ENCODE peak calls at places on chromosomes 5 and 9, in nine cellular contexts. D, C, X, H, K, L, Q, P and G are unnamed samples.

GRCh38 chr9:127545196-127546124 is 66.6 kb upstream of the STXBP1 start:
- DNase-seq in H (no peak), C (no peak), L (peak), Q (peak), X (peak), K (peak), D (no peak), P (no peak), G (no peak)

GRCh38 chr9:14198544-14199510 is 115.1 kb downstream of the NFIB start:
- DNase-seq in X (peak), P (no peak), Q (no peak), L (peak), C (no peak), K (peak), H (no peak), D (no peak), G (no peak)

GRCh38 chr9:70789086-70789485 is 332.3 kb downstream of the TRPM3 start:
- DNase-seq in X (no peak), P (no peak), D (no peak), H (no peak), C (no peak), Q (no peak), L (peak), K (no peak), G (no peak)

GRCh38 chr5:89105836-89106235 is 222.9 kb upstream of the MEF2C start:
- DNase-seq in L (no peak), P (no peak), X (no peak), Q (no peak), C (no peak), K (no peak), H (no peak), D (no peak), G (no peak)

GRCh38 chr5:140633081-140633471 is at the start of gene CD14:
- DNase-seq in P (no peak), L (peak), K (peak), C (no peak), Q (peak), X (peak), D (no peak), H (peak), G (peak)

GRCh38 chr5:127556609-127557348 is 39.3 kb downstream of the PRRC1 start:
- DNase-seq in H (no peak), Q (peak), L (no peak), D (no peak), C (no peak), X (no peak), K (no peak), P (no peak), G (no peak)

GRCh38 chr9:129125478-129125877 is 14.3 kb downstream of the PTPA start:
- DNase-seq in H (no peak), X (peak), Q (peak), K (no peak), C (no peak), L (peak), P (no peak), D (no peak), G (no peak)

GRCh38 chr9:137972355-137972987 is 94.9 kb downstream of the CACNA1B start:
- DNase-seq in D (no peak), X (no peak), Q (no peak), L (no peak), C (no peak), H (no peak), P (no peak), K (peak), G (peak)

GRCh38 chr5:138903113-138903789 is 28.1 kb upstream of the LRRTM2 start:
- DNase-seq in L (peak), X (peak), D (no peak), K (no peak), C (peak), Q (no peak), H (no peak), P (no peak), G (no peak)

GRCh38 chr5:84088996-84089395 is 295.7 kb downstream of the EDIL3 start:
- DNase-seq in H (no peak), C (peak), L (peak), P (peak), K (no peak), X (peak), D (no peak), Q (peak), G (no peak)

GRCh38 chr9:734831-735511 is 106.5 kb upstream of the DMRT1 start:
- DNase-seq in C (peak), H (peak), L (peak), X (peak), D (no peak), P (no peak), Q (peak), K (no peak), G (no peak)

GRCh38 chr5:39846144-39846543 is 421.4 kb upstream of the DAB2 start:
- DNase-seq in K (no peak), C (no peak), P (no peak), L (no peak), H (no peak), Q (no peak), X (no peak), D (no peak), G (no peak)

GRCh38 chr5:14251733-14252132 is 108.6 kb downstream of the TRIO start:
- DNase-seq in D (no peak), H (no peak), X (no peak), C (no peak), K (no peak), P (no peak), Q (no peak), L (no peak), G (no peak)

GRCh38 chr9:89872426-89872912 is 267.7 kb downstream of the GADD45G start:
- DNase-seq in X (no peak), P (no peak), D (no peak), L (no peak), K (peak), H (no peak), C (no peak), Q (no peak), G (no peak)

GRCh38 chr5:173567548-173567947 is 48.9 kb downstream of the BOD1 start:
- DNase-seq in Q (peak), D (no peak), H (peak), K (no peak), X (no peak), P (no peak), L (peak), C (no peak), G (no peak)

GRCh38 chr5:178470693-178471025 is 119.5 kb downstream of the COL23A1 start:
- DNase-seq in D (no peak), H (no peak), C (no peak), X (no peak), Q (no peak), K (no peak), L (no peak), P (no peak), G (no peak)

GRCh38 chr9:133505901-133506652 is 18.7 kb downstream of the MYMK start:
- DNase-seq in X (peak), H (no peak), D (no peak), L (peak), K (peak), Q (no peak), C (no peak), P (no peak), G (no peak)

GRCh38 chr9:136578915-136579637 is 33.2 kb upstream of the NOTCH1 start:
- DNase-seq in C (no peak), X (no peak), K (no peak), P (peak), D (no peak), H (no peak), L (no peak), Q (peak), G (no peak)

GRCh38 chr9:36738318-36738975 is 165.8 kb downstream of the MELK start:
- DNase-seq in H (no peak), Q (peak), X (peak), K (no peak), C (no peak), P (no peak), L (peak), D (no peak), G (no peak)

GRCh38 chr9:93656426-93657222 is 80.2 kb downstream of the PHF2 start:
- DNase-seq in P (no peak), Q (no peak), L (no peak), K (peak), H (no peak), C (no peak), X (no peak), D (no peak), G (peak)

GRCh38 chr9:99105152-99106043 is 485 bp downstream of the TGFBR1 start:
- DNase-seq in L (peak), D (peak), Q (peak), C (no peak), X (peak), H (peak), P (peak), K (peak), G (peak)

GRCh38 chr9:125411171-125411756 is 149.6 kb downstream of the GAPVD1 start:
- DNase-seq in Q (no peak), H (no peak), D (no peak), L (no peak), X (no peak), P (no peak), C (no peak), K (no peak), G (no peak)

GRCh38 chr9:136012651-136013050 is 51.5 kb upstream of the UBAC1 start:
- DNase-seq in K (no peak), L (peak), X (no peak), P (peak), Q (no peak), H (no peak), D (no peak), C (no peak), G (no peak)

GRCh38 chr5:178193251-178193809 is 6.2 kb upstream of the GMCL2 start:
- DNase-seq in L (no peak), D (no peak), Q (peak), K (no peak), X (no peak), C (no peak), H (no peak), P (no peak), G (no peak)

GRCh38 chr5:135602882-135603721 is 24.3 kb upstream of the CXCL14 start:
- DNase-seq in H (no peak), C (no peak), P (no peak), X (no peak), L (no peak), Q (no peak), D (no peak), K (no peak), G (no peak)

GRCh38 chr5:74185599-74185998 is 454.9 kb downstream of the ENC1 start:
- DNase-seq in P (no peak), H (no peak), L (peak), X (peak), Q (no peak), K (no peak), C (no peak), D (no peak), G (no peak)

GRCh38 chr5:169637856-169638190 is 748 bp downstream of the DOCK2 start:
- DNase-seq in Q (no peak), L (no peak), K (no peak), X (no peak), H (no peak), D (peak), P (peak), C (no peak), G (peak)

GRCh38 chr5:38347896-38348295 is 89.5 kb downstream of the EGFLAM start:
- DNase-seq in P (no peak), C (no peak), X (no peak), Q (no peak), L (no peak), K (no peak), H (no peak), D (no peak), G (no peak)

GRCh38 chr9:15505927-15506326 is 4.8 kb downstream of the PSIP1 start:
- DNase-seq in H (no peak), P (peak), D (no peak), Q (no peak), K (no peak), L (no peak), C (no peak), X (no peak), G (no peak)

GRCh38 chr9:32545884-32546283 is 6.2 kb upstream of the SMIM27 start:
- DNase-seq in X (no peak), L (no peak), K (no peak), H (no peak), Q (no peak), P (no peak), C (no peak), D (no peak), G (no peak)

GRCh38 chr9:115604831-115605483 is 487.0 kb upstream of the TNC start:
- DNase-seq in H (peak), L (peak), Q (peak), P (no peak), K (no peak), X (peak), C (no peak), D (no peak), G (no peak)

GRCh38 chr9:136044207-136044970 is 50.7 kb downstream of the NACC2 start:
- DNase-seq in H (no peak), X (no peak), D (no peak), C (no peak), Q (no peak), P (no peak), L (no peak), K (no peak), G (no peak)